ENCODE peak calls at places on chromosomes 5 and 9, in four cellular contexts. O is HepG2, N is GM12878, P is K562. Q is an unnamed sample.

GRCh38 chr5:7881091-7881490 is 12.1 kb downstream of the MTRR start:
- DNase-seq in O (no peak), N (no peak), P (no peak), Q (no peak)

GRCh38 chr5:80276186-80276585 is 20.3 kb upstream of the SERINC5 start:
- DNase-seq in O (no peak), N (no peak), P (no peak), Q (no peak)

GRCh38 chr5:91849069-91849468 is 466.0 kb upstream of the ARRDC3 start:
- DNase-seq in O (no peak), N (no peak), P (no peak), Q (no peak)

GRCh38 chr9:85987236-85987635 is 46.3 kb downstream of the NAA35 start:
- DNase-seq in O (no peak), N (no peak), P (no peak), Q (no peak)

GRCh38 chr5:78930742-78931141 is 54.4 kb downstream of the ARSB start:
- DNase-seq in O (no peak), N (no peak), P (no peak), Q (no peak)

GRCh38 chr9:128637656-128638055 is 19.0 kb downstream of the DYNC2I2 start:
- DNase-seq in O (no peak), N (no peak), P (no peak), Q (no peak)

GRCh38 chr5:98128271-98128670 is 645.2 kb upstream of the RGMB start:
- DNase-seq in O (no peak), N (no peak), P (no peak), Q (no peak)

GRCh38 chr5:157076558-157076957 is 17.6 kb upstream of the HAVCR1 start:
- DNase-seq in O (no peak), N (no peak), P (no peak), Q (no peak)

GRCh38 chr5:17187401-17187800 is 30.0 kb upstream of the BASP1 start:
- DNase-seq in O (no peak), N (no peak), P (no peak), Q (no peak)

GRCh38 chr5:14250094-14250777 is 107.1 kb downstream of the TRIO start:
- DNase-seq in O (peak; percentile 19), N (no peak), P (peak; percentile 66), Q (peak; percentile 54)

GRCh38 chr5:61576556-61576955 is 244.5 kb downstream of the ZSWIM6 start:
- DNase-seq in O (no peak), N (no peak), P (peak; percentile 11), Q (no peak)

GRCh38 chr9:2657427-2657826 is 35.8 kb downstream of the VLDLR start:
- DNase-seq in O (no peak), N (no peak), P (no peak), Q (no peak)

GRCh38 chr9:32698706-32699277 is 63.3 kb upstream of the TAF1L start:
- DNase-seq in O (no peak), N (no peak), P (no peak), Q (no peak)

GRCh38 chr9:94705162-94705712 is 21.3 kb upstream of the AOPEP start:
- DNase-seq in O (no peak), N (no peak), P (no peak), Q (no peak)

GRCh38 chr9:32264171-32264862 is 120.1 kb upstream of the ACO1 start:
- DNase-seq in O (peak; percentile 7), N (no peak), P (peak; percentile 3), Q (peak; percentile 38)

GRCh38 chr5:149711338-149711737 is 18.8 kb upstream of the PPARGC1B start:
- DNase-seq in O (no peak), N (no peak), P (no peak), Q (no peak)

GRCh38 chr5:135138116-135138850 is 104.3 kb upstream of the PITX1 start:
- DNase-seq in O (no peak), N (no peak), P (no peak), Q (no peak)

GRCh38 chr5:41246376-41246775 is 33.0 kb upstream of the C6 start:
- DNase-seq in O (no peak), N (no peak), P (no peak), Q (no peak)

GRCh38 chr9:3475300-3476020 is 50.3 kb downstream of the RFX3 start:
- DNase-seq in O (peak; percentile 27), N (peak; percentile 78), P (peak; percentile 61), Q (peak; percentile 12)

GRCh38 chr9:127876764-127877562 is 512 bp downstream of the AK1 start:
- DNase-seq in O (no peak), N (no peak), P (no peak), Q (no peak)

GRCh38 chr9:121989010-121989409 is 104.1 kb downstream of the TTLL11 start:
- DNase-seq in O (no peak), N (no peak), P (peak; percentile 10), Q (peak; percentile 76)

GRCh38 chr5:161312882-161313281 is 233.6 kb downstream of the GABRB2 start:
- DNase-seq in O (no peak), N (no peak), P (no peak), Q (no peak)

GRCh38 chr9:92635760-92636159 is 34.2 kb downstream of the IPPK start:
- DNase-seq in O (no peak), N (no peak), P (no peak), Q (no peak)

DNA sequence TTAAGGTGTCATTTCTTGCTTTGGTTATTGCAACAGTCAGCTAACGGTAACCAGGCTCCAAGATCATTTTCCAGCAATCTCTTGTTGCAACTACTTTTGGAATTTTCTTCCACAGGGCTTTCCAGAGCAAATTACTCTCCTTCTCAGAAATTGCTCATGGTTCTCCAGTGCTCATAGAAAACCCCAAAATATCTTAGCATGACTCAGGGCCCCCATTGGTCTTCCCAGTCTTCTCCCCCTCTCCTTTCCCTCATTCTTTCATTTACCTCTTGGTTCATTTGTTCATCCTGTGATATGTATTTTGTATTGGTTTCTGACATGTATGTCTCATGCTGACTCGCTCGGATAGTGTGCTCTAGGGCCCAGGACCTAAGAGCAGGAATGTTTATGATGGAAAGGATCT is 35.6 kb downstream of the WWC1 start:
- DNase-seq in O (no peak), N (no peak), P (no peak), Q (no peak)
- TF ChIP-seq ETV6 in O (no peak), N (no peak), P (no peak), Q (no peak)

GRCh38 chr9:83280790-83281189 is 217.8 kb upstream of the RASEF start:
- DNase-seq in O (no peak), N (no peak), P (no peak), Q (no peak)

GRCh38 chr9:83281306-83282255 is 218.6 kb upstream of the RASEF start:
- DNase-seq in O (no peak), N (no peak), P (no peak), Q (no peak)

GRCh38 chr9:83285836-83286235 is 222.9 kb upstream of the RASEF start:
- DNase-seq in O (no peak), N (no peak), P (no peak), Q (no peak)

GRCh38 chr9:83283528-83283927 is 220.6 kb upstream of the RASEF start:
- DNase-seq in O (no peak), N (no peak), P (no peak), Q (no peak)

GRCh38 chr9:83284766-83285165 is 221.8 kb upstream of the RASEF start:
- DNase-seq in O (no peak), N (no peak), P (no peak), Q (no peak)
- TF ChIP-seq ETV6 in O (no peak), N (no peak), P (no peak), Q (no peak)

GRCh38 chr5:371811-372555 is 50.5 kb downstream of the AHRR start:
- DNase-seq in O (no peak), N (no peak), P (no peak), Q (no peak)

GRCh38 chr5:370959-371810 is 49.7 kb downstream of the AHRR start:
- DNase-seq in O (no peak), N (no peak), P (no peak), Q (peak; percentile 11)

GRCh38 chr5:372911-373709 is 51.6 kb downstream of the AHRR start:
- DNase-seq in O (no peak), N (no peak), P (no peak), Q (no peak)

GRCh38 chr5:373710-374602 is 52.4 kb downstream of the AHRR start:
- DNase-seq in O (no peak), N (no peak), P (peak; percentile 23), Q (peak; percentile 38)

GRCh38 chr5:372556-372910 is 51.0 kb downstream of the AHRR start:
- DNase-seq in O (no peak), N (no peak), P (no peak), Q (peak; percentile 13)
- TF ChIP-seq ETV6 in O (no peak), N (no peak), P (no peak), Q (no peak)

DNA sequence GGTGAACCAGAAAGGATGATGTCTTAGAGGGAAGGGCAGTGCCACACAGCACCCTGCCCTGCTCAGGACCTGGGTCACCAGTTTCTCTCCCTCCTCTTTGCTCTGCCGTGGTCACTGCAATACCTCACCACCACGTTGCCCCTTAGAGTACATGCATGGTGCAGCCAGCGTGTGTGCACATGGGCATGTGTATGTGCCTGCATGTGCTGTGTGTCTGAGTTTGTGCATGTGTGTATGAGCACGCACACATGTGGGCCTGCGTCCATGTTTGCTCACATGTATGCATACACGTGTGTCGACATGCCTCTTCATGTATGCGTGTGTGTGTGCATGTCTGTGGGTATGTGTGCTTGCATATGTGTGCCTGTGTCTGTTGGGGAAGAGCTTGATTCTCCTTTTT is 41.5 kb upstream of the SEMA4D start:
- DNase-seq in O (no peak), N (no peak), P (no peak), Q (no peak)
- TF ChIP-seq ETV6 in O (no peak), N (no peak), P (no peak), Q (no peak)

GRCh38 chr9:116432051-116432450 is 255.1 kb upstream of the TRIM32 start:
- DNase-seq in O (no peak), N (no peak), P (no peak), Q (no peak)

GRCh38 chr9:116437411-116438370 is 249.4 kb upstream of the TRIM32 start:
- DNase-seq in O (no peak), N (no peak), P (peak; percentile 84), Q (no peak)

GRCh38 chr9:116435706-116436105 is 251.4 kb upstream of the TRIM32 start:
- DNase-seq in O (no peak), N (no peak), P (no peak), Q (no peak)

GRCh38 chr9:116430849-116431248 is 256.3 kb upstream of the TRIM32 start:
- DNase-seq in O (no peak), N (no peak), P (no peak), Q (no peak)

DNA sequence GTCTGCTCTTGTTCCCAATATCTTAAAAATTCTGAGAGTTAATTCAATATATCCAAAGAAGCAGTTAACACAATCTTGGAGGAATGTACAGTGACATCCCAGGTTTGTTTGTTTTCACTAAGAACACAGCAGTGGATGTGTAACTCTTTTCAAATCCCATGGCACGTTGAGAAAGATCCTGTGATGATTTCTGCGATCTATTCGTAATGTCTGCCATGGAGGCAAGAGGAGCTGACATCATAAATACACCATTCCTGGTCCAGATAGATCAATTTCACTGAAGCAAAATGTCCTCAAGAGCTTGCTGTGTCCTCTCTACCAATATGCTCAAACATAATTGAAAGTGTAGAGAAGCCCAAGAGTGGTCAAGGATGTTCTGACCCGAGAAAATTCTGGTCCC is 252.8 kb upstream of the TRIM32 start:
- DNase-seq in O (no peak), N (no peak), P (no peak), Q (no peak)
- TF ChIP-seq ETV6 in O (no peak), N (no peak), P (no peak), Q (no peak)

Q was measured in WTC11.